ENCODE peak calls at places on chromosomes 5 and 9, in five cellular contexts. S is uterus, J is tibial artery, W is HCT116, R is ovary. B is an unnamed sample.

GRCh38 chr5:97245371-97245770 is 62.3 kb upstream of the RIOK2 start:
- DNase-seq in S (no peak), J (no peak), W (no peak), R (no peak), B (no peak)

GRCh38 chr5:108061941-108062340 is 320.0 kb downstream of the FBXL17 start:
- DNase-seq in S (no peak), J (no peak), W (no peak), R (no peak), B (no peak)

GRCh38 chr5:142542906-142543305 is 143.0 kb downstream of the FGF1 start:
- DNase-seq in S (no peak), J (no peak), W (no peak), R (no peak), B (no peak)

GRCh38 chr9:114141553-114142548 is 13.5 kb upstream of the COL27A1 start:
- DNase-seq in S (no peak), J (no peak), W (no peak), R (peak; percentile 74), B (no peak)

GRCh38 chr5:11149136-11149535 is 388.1 kb upstream of the DAP start:
- DNase-seq in S (no peak), J (no peak), W (no peak), R (no peak), B (no peak)

GRCh38 chr5:102910240-102911226 is 155.4 kb downstream of the PAM start:
- DNase-seq in S (no peak), J (no peak), W (peak; percentile 88), R (no peak), B (no peak)

GRCh38 chr5:124651663-124652513 is 94.6 kb downstream of the ZNF608 start:
- DNase-seq in S (peak; percentile 82), J (peak; percentile 85), W (no peak), R (peak; percentile 81), B (peak; percentile 90)

GRCh38 chr5:79229357-79230174 is 6.4 kb upstream of the JMY start:
- DNase-seq in S (no peak), J (no peak), W (no peak), R (no peak), B (no peak)

GRCh38 chr5:9265391-9266287 is 280.2 kb downstream of the SEMA5A start:
- DNase-seq in S (no peak), J (no peak), W (no peak), R (no peak), B (no peak)

GRCh38 chr9:33081128-33081851 is 4.8 kb upstream of the SMU1 start:
- DNase-seq in S (peak; percentile 51), J (no peak), W (peak; percentile 79), R (peak; percentile 75), B (no peak)

GRCh38 chr9:33080534-33080933 is 4.1 kb upstream of the SMU1 start:
- DNase-seq in S (no peak), J (no peak), W (no peak), R (no peak), B (no peak)

GRCh38 chr9:33082135-33082534 is 5.7 kb upstream of the SMU1 start:
- DNase-seq in S (no peak), J (no peak), W (no peak), R (no peak), B (no peak)

GRCh38 chr9:33082538-33083326 is 6.3 kb upstream of the SMU1 start:
- DNase-seq in S (no peak), J (peak; percentile 76), W (no peak), R (no peak), B (no peak)
- TF ChIP-seq CTCF in S (no peak), J (no peak), W (no peak), R (no peak), B (no peak)

DNA sequence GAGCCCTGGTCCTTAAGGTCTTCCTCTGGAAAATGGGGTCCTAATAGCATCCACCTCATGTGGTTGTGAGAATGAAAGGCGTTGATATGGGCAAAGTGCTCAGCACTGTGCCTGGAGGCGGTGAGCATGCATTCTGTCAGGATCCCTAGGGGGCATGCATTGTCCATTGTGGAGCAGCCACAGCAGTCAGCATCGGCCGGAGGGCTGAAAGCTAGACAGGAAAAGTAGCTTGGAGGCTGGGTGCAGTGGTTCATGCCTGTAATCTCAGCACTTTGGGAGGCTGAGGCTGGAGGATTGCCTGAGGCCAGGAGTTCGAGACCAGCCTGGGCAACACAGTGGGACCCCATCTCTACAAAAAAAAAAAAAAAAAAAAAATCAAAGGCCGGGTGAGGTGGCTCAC is 122.2 kb downstream of the LHX2 start:
- DNase-seq in S (no peak), J (peak; percentile 73), W (no peak), R (no peak), B (no peak)
- TF ChIP-seq CTCF in S (no peak), J (no peak), W (peak; percentile 26), R (no peak), B (peak; percentile 24)

DNA sequence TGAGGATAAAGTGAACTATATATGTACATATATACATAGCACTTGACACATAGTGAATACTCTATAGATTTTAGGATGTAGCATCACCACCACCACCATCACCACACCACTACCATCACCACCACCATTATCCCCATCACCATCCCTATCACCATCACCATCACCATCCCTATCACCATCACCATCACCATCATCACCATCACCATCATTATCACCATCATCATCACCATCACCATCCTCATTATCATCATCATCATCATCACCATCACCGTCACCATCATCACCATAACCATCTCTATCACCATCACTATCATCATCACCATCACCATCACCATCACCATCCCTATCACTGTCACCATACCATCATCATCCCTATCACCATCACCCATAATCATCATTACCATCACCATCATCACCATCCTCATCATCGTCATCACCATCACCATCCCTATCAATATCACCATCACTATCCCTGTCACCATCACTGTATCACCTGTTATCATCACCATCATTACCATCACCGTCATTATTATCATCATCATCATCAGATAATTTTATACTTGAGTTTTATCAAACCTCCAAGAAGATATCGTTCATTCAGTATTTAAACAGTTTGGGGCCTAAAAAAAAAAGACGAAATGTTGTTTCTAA is 109.4 kb downstream of the CFAP90 start:
- DNase-seq in S (no peak), J (no peak), W (no peak), R (no peak), B (no peak)
- TF ChIP-seq CTCF in S (no peak), J (no peak), W (no peak), R (no peak), B (no peak)

DNA sequence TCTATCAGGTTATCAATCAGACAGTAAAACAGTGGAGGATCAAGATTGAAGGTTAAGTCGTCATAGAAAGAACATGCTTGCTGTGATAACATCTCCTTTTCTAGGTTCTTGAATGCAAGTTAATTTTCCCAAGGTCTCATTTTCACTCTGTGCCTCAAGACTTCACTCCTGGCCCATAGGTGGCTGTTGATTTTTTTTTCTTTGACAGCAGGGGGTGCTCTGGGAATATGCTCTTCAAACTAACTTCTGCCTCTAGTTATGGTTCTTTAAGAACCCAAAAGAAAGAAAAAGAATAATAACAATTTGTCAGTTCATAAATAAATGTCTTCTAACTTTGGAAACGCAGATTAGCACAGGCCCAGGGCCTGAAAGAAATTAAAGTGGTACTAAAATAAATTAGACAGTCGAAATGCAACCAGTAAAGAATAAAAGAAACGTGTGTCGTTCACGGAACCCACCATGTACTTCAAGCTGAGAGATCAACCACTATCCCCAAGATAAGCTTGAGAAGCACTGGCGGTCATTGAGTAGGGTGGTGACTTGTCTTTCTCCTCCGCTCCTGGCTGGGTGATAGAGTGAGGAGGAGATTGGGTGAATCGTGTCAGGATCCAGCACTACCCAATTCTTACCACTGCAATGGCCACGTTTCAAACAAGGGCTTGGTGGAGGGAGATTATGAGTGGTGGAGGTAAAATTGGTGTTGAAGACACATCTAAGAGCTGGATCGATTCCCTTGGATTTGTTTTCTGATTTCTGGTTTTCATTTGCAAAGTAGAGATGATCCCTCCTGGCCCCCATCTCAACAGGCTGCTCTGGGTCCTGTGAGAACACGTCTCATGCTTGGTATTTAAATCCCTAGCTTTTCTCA is 93.4 kb upstream of the IRX4 start:
- DNase-seq in S (no peak), J (no peak), W (peak; percentile 4), R (no peak), B (peak; percentile 49)
- TF ChIP-seq CTCF in S (peak; percentile 14), J (no peak), W (peak; percentile 29), R (no peak), B (no peak)

DNA sequence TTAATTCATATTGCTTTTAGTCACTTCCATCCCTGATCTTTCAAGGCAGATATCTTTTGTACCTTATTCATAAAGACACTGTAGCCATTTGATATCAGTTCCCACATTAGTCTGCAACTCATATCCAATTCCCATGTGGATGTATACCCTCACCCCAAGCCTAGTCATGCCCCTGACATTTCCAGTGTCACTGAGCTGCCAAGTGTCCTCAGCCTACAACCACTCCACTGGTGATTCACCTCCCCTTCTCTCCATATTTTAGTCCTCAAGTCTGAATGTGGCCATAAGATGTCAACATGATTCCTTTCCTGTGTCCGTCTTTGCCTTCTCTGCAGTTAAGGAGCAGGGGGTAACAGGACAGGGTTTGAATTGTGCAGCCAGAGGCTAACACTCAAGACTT is 346.9 kb downstream of the RAB3C start:
- DNase-seq in S (no peak), J (no peak), W (no peak), R (no peak), B (no peak)
- TF ChIP-seq CTCF in S (no peak), J (no peak), W (no peak), R (no peak), B (no peak)

GRCh38 chr9:6695121-6695814 is 49.7 kb upstream of the GLDC start:
- DNase-seq in S (no peak), J (no peak), W (no peak), R (no peak), B (no peak)
- TF ChIP-seq CTCF in S (no peak), J (no peak), W (no peak), R (no peak), B (no peak)

GRCh38 chr9:96667363-96667728 is 12.2 kb upstream of the PRXL2C start:
- DNase-seq in S (no peak), J (no peak), W (no peak), R (no peak), B (no peak)
- TF ChIP-seq CTCF in S (no peak), J (no peak), W (no peak), R (no peak), B (no peak)

B was measured in osteocyte.